ENCODE peak calls at places on chromosomes 1 and 21, in four cellular contexts. M is sigmoid colon, H is kidney epithelial cell, U is HCT116. Y is an unnamed sample. For H3K27me3, the result is how much of the 10 kb centered on the place peaks cover.

GRCh38 chr1:193339396-193339795 is 153.0 kb upstream of the B3GALT2 start:
- DNase-seq in M (no peak), H (no peak), U (no peak), Y (no peak)

GRCh38 chr1:43271186-43272118 is 1.7 kb downstream of the TMEM125 start:
- DNase-seq in M (peak), H (no peak), U (no peak), Y (no peak)

GRCh38 chr21:40797881-40798280 is 49.1 kb downstream of the DSCAM start:
- DNase-seq in M (no peak), H (no peak), U (no peak), Y (peak)

GRCh38 chr1:7476861-7477534 is 294.1 kb upstream of the VAMP3 start:
- DNase-seq in M (no peak), H (no peak), U (no peak), Y (no peak)

GRCh38 chr1:39788758-39789570 is at the start of gene BMP8B:
- DNase-seq in M (peak), H (no peak), U (peak), Y (no peak)

GRCh38 chr21:45267390-45267760 is 20.3 kb downstream of the POFUT2 start:
- DNase-seq in M (peak), H (no peak), U (no peak), Y (no peak)

GRCh38 chr21:35367558-35367957 is 318.5 kb upstream of the RUNX1 start:
- DNase-seq in M (no peak), H (no peak), U (no peak), Y (no peak)

GRCh38 chr1:67441739-67442286 is 11.6 kb upstream of the SERBP1 start:
- DNase-seq in M (no peak), H (no peak), U (no peak), Y (no peak)

GRCh38 chr1:75632350-75632949 is 21.5 kb upstream of the SLC44A5 start:
- DNase-seq in M (no peak), H (no peak), U (peak), Y (no peak)

GRCh38 chr1:20110679-20111078 is 8.7 kb downstream of the PLA2G2D start:
- DNase-seq in M (peak), H (no peak), U (peak), Y (no peak)

GRCh38 chr1:174968750-174969244 is 30.9 kb upstream of the CACYBP start:
- DNase-seq in M (no peak), H (peak), U (no peak), Y (no peak)

GRCh38 chr1:20281801-20282200 is 8.9 kb upstream of the VWA5B1 start:
- DNase-seq in M (no peak), H (peak), U (no peak), Y (no peak)

GRCh38 chr1:25900209-25900608 is 6.0 kb downstream of the STMN1 start:
- DNase-seq in M (no peak), H (no peak), U (no peak), Y (no peak)

GRCh38 chr1:228281631-228282328 is 73.9 kb downstream of the OBSCN start:
- DNase-seq in M (no peak), H (no peak), U (no peak), Y (no peak)

GRCh38 chr1:241846862-241847539 is 1.0 kb upstream of the EXO1 start:
- DNase-seq in M (no peak), H (no peak), U (no peak), Y (no peak)

GRCh38 chr1:163178628-163179027 is 24.1 kb downstream of the RGS5 start:
- DNase-seq in M (no peak), H (no peak), U (no peak), Y (no peak)

GRCh38 chr1:60387175-60387574 is 313.6 kb upstream of the C1orf87 start:
- DNase-seq in M (no peak), H (no peak), U (no peak), Y (no peak)

GRCh38 chr1:14055442-14056225 is 355.6 kb downstream of the PRDM2 start:
- DNase-seq in M (no peak), H (no peak), U (peak), Y (no peak)

GRCh38 chr1:5634893-5635292 is 357.3 kb downstream of the NPHP4 start:
- DNase-seq in M (no peak), H (no peak), U (no peak), Y (no peak)

GRCh38 chr1:5639323-5639722 is 352.9 kb downstream of the NPHP4 start:
- DNase-seq in M (no peak), H (no peak), U (no peak), Y (no peak)

GRCh38 chr1:5640845-5641244 is 351.4 kb downstream of the NPHP4 start:
- DNase-seq in M (no peak), H (no peak), U (peak), Y (no peak)

GRCh38 chr1:5638582-5638981 is 353.6 kb downstream of the NPHP4 start:
- DNase-seq in M (no peak), H (no peak), U (no peak), Y (no peak)

GRCh38 chr1:5637171-5637570 is 355.1 kb downstream of the NPHP4 start:
- DNase-seq in M (no peak), H (no peak), U (peak), Y (no peak)
- TF ChIP-seq CTCF in M (no peak), H (peak), U (peak), Y (no peak)

GRCh38 chr21:37467082-37467481 is 100.5 kb downstream of the DYRK1A start:
- DNase-seq in M (no peak), H (no peak), U (no peak), Y (no peak)

GRCh38 chr21:37474342-37474741 is 107.8 kb downstream of the DYRK1A start:
- DNase-seq in M (no peak), H (no peak), U (no peak), Y (no peak)

GRCh38 chr21:37475186-37475868 is 108.8 kb downstream of the DYRK1A start:
- DNase-seq in M (no peak), H (no peak), U (no peak), Y (no peak)

GRCh38 chr21:37469441-37469840 is 102.9 kb downstream of the DYRK1A start:
- DNase-seq in M (no peak), H (no peak), U (no peak), Y (no peak)

GRCh38 chr21:37472581-37472980 is 106.0 kb downstream of the DYRK1A start:
- DNase-seq in M (no peak), H (no peak), U (no peak), Y (no peak)
- H3K4me3 ChIP-seq in M (no peak), H (no peak), U (no peak), Y (no peak)

DNA sequence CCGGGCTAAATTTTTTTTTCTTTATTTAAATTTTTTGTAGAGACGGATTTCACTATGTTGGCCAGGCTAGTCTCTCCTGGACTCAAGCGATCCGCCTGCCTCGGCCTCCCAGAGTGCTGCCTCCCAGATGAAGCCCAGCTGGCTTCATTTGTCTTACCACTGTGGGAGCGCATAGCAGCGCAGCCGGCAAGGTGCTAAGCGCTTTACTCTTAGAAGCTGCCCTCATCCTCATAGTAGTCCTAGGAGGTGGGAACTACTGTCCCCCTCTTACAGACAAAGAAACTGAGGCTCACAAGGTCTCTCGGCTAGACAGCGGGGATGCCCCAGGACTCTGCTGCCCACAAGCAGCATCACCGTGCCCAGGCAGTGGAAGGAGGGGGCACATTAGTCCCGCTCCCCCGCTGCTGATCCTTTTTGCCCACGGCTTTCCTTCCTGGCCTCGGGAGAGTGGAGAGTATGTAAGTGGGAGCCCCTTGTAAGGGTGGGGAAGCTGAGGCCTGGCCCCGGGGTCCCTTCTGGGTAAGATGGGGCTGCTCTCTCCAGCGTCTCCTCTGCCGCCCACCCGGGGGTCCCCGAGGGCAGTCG is 726 bp downstream of the TMEM54 start:
- DNase-seq in M (peak), H (no peak), U (no peak), Y (no peak)
- H3K27me3 ChIP-seq in M (under half), H (under half), U (under half), Y (under half)

DNA sequence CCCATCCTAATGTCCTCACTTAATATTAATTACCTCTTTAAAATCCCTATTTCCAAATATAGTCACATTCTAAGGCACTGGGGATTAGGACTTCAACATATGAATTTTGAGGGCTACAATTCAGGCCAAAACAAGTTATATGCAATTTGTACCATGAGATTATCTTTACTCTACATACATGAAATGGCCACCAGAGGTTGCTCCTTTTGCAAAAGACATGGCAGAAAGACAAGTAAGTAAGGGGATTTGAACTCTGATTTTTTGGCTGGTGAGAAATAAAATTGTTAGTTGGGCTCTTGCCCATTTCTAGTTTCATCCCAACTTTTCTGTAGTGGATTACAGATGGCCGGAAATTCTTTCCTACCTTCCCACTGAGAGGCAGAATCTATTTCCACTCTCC is 4.8 kb upstream of the ALG6 start:
- DNase-seq in M (no peak), H (no peak), U (no peak), Y (no peak)
- TF ChIP-seq CTCF in M (no peak), H (no peak), U (peak), Y (no peak)

GRCh38 chr1:155008015-155008941 is 5.7 kb downstream of the ZBTB7B start:
- DNase-seq in M (no peak), H (no peak), U (no peak), Y (no peak)

GRCh38 chr1:155009742-155010141 is 7.1 kb downstream of the ZBTB7B start:
- DNase-seq in M (no peak), H (no peak), U (no peak), Y (no peak)

GRCh38 chr1:155010211-155010918 is 7.8 kb downstream of the ZBTB7B start:
- DNase-seq in M (no peak), H (no peak), U (no peak), Y (no peak)

GRCh38 chr1:155011004-155011416 is 8.4 kb downstream of the ZBTB7B start:
- DNase-seq in M (no peak), H (no peak), U (no peak), Y (no peak)

GRCh38 chr1:155009221-155009711 is 6.7 kb downstream of the ZBTB7B start:
- DNase-seq in M (no peak), H (no peak), U (no peak), Y (no peak)
- H3K4me3 ChIP-seq in M (peak), H (no peak), U (no peak), Y (no peak)

GRCh38 chr1:109475261-109475660 is 8.4 kb upstream of the ATXN7L2 start:
- DNase-seq in M (no peak), H (no peak), U (no peak), Y (no peak)
- H3K27me3 ChIP-seq in M (under half), H (under half), U (under half), Y (under half)

DNA sequence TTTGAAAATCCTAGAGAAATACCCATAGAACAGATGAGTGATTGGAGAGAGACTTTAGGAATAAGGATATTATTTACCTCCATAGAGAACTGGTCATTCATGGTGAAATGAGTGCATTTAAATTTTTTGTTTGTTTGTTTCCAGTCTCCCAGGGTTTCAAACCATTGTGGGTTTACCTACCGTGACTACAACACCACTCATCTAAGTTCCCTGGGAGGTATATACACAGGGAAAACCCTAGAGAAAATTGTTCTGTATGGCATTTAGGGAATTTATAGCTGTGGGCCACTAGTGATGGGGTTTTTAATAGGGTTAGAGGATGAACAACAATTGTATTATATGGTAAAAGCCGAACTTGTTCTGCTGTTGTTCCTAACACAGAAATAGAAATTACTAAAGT is 109.2 kb downstream of the USP25 start:
- DNase-seq in M (no peak), H (no peak), U (no peak), Y (no peak)
- TF ChIP-seq CTCF in M (no peak), H (no peak), U (no peak), Y (no peak)

Y was measured in BJ.